ENCODE peak calls at places on chromosomes 13 and 19, in six cellular contexts. I is H1; O is IMR-90; V is CD8-positive, alpha-beta memory T cell; U is effector memory CD4-positive, alpha-beta T cell; E is HAP-1. H is an unnamed sample. For H3K4me1, the result is how much of the 10 kb centered on the place peaks cover.

GRCh38 chr13:86446311-86446710 is 647.1 kb upstream of the SLITRK6 start:
- DNase-seq in E (no peak), O (peak), V (no peak), I (no peak), U (no peak), H (no peak)

GRCh38 chr19:6038634-6039405 is 60.9 kb upstream of the RANBP3 start:
- DNase-seq in E (no peak), U (no peak), V (no peak), I (no peak), O (peak), H (no peak)

GRCh38 chr13:99527346-99527745 is 26.1 kb downstream of the TM9SF2 start:
- DNase-seq in U (no peak), E (no peak), O (no peak), I (no peak), V (no peak), H (no peak)

GRCh38 chr19:2840794-2841790 is at the start of gene ZNF555:
- DNase-seq in I (peak), U (peak), V (peak), O (peak), E (peak), H (peak)

GRCh38 chr13:74651121-74651520 is 516.9 kb upstream of the KLF12 start:
- DNase-seq in U (no peak), V (no peak), O (no peak), I (no peak), E (no peak), H (no peak)

GRCh38 chr19:55255618-55256423 is 3.0 kb downstream of the PPP6R1 start:
- DNase-seq in I (no peak), O (peak), V (peak), E (no peak), U (no peak), H (no peak)

GRCh38 chr13:66887088-66887487 is 343.0 kb downstream of the PCDH9 start:
- DNase-seq in O (peak), I (no peak), U (no peak), E (no peak), V (no peak), H (no peak)

GRCh38 chr19:58581227-58582141 is 8.3 kb upstream of the MZF1 start:
- DNase-seq in I (peak), U (peak), V (peak), O (peak), E (no peak), H (peak)

GRCh38 chr13:48162182-48162581 is 67.3 kb upstream of the MED4 start:
- DNase-seq in U (no peak), O (no peak), I (no peak), V (no peak), E (no peak), H (no peak)

GRCh38 chr13:110882972-110883371 is 31.9 kb downstream of the ANKRD10 start:
- DNase-seq in V (no peak), O (peak), U (no peak), E (no peak), I (no peak), H (no peak)

GRCh38 chr13:87498681-87499080 is 172.5 kb upstream of the SLITRK5 start:
- DNase-seq in I (no peak), E (no peak), U (no peak), V (no peak), O (peak), H (no peak)

GRCh38 chr19:42424712-42425131 is 2.5 kb downstream of the LIPE start:
- DNase-seq in V (no peak), E (no peak), I (peak), U (no peak), O (no peak), H (no peak)

GRCh38 chr19:6730153-6730804 is 7.1 kb downstream of the GPR108 start:
- DNase-seq in O (no peak), E (no peak), V (no peak), U (peak), I (peak), H (no peak)

GRCh38 chr19:10611907-10612306 is 13.4 kb upstream of the SLC44A2 start:
- DNase-seq in O (no peak), I (no peak), V (no peak), U (no peak), E (no peak), H (no peak)

GRCh38 chr19:1261512-1261862 is 7.6 kb upstream of the CIRBP start:
- DNase-seq in I (no peak), U (no peak), E (no peak), O (no peak), V (no peak), H (no peak)

GRCh38 chr19:1260749-1261511 is 8.2 kb upstream of the CIRBP start:
- DNase-seq in V (peak), O (peak), E (peak), U (peak), I (peak), H (peak)

GRCh38 chr19:1258707-1259205 is 10.4 kb downstream of the MIDN start:
- DNase-seq in I (no peak), V (no peak), O (no peak), U (no peak), E (no peak), H (no peak)

GRCh38 chr19:1259206-1259872 is 9.8 kb upstream of the CIRBP start:
- DNase-seq in U (peak), E (no peak), O (peak), I (no peak), V (peak), H (peak)

GRCh38 chr19:1259873-1260748 is 9.0 kb upstream of the CIRBP start:
- DNase-seq in O (no peak), U (peak), I (no peak), V (peak), E (no peak), H (no peak)
- H3K4me1 ChIP-seq in O (under half), U (half or more), I (under half), V (half or more), E (under half), H (half or more)

GRCh38 chr13:43127103-43127817 is 103.9 kb downstream of the DNAJC15 start:
- DNase-seq in I (no peak), E (no peak), V (no peak), O (no peak), U (no peak), H (no peak)
- H3K4me1 ChIP-seq in I (under half), E (under half), V (under half), O (under half), U (under half), H (under half)

DNA sequence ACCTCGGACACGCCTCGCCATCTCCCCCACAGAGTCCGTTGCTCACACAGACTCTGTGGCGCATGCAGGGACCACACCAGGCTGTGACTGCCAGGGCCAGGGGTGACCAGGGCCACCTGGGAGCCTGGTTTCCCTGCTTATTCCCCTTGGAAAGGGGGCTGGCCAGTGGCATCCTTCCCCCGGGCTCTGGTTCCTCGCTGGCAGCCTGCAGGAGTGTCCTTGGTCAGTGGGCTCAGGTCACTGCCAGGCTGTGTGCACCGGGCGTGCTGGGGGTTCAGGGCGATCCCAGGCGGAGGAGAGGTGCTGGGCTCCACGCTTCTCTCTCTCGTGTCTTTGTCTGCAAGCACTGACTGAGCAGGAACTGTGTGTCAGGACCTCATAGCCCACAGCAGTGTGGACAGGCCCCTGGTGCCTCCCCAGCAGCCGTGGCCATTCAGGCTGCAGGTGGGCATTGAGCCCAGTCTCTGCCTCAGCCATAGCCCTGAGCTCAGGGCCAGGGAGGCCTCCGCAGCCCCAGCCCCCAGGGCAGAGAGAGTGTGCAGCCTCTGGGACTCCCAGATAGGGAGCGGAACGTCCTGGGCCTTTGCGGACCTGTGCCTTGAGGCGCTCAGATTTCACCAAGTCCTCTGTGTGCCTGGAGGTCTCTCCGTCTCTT is 6.5 kb downstream of the PIAS4 start:
- DNase-seq in O (no peak), I (no peak), V (no peak), E (no peak), U (no peak), H (no peak)
- H3K4me1 ChIP-seq in O (under half), I (under half), V (under half), E (under half), U (under half), H (under half)

GRCh38 chr13:21739771-21740170 is 68.9 kb downstream of the FGF9 start:
- DNase-seq in U (no peak), O (peak), V (no peak), I (no peak), E (no peak), H (no peak)
- H3K4me1 ChIP-seq in U (under half), O (under half), V (under half), I (under half), E (under half), H (under half)